ENCODE peak calls at places on chromosomes 5 and 9, in six cellular contexts. L, D, H, W, M and Q are unnamed samples.

GRCh38 chr5:1132570-1132969 is 20.7 kb upstream of the SLC12A7 start:
- DNase-seq in H (no peak), D (no peak), M (no peak), W (no peak), L (no peak), Q (no peak)

GRCh38 chr9:98248737-98249474 is 6.5 kb downstream of the TBC1D2 start:
- DNase-seq in L (peak; percentile 71), D (peak; percentile 97), W (no peak), M (no peak), H (peak; percentile 98), Q (no peak)

GRCh38 chr5:145797336-145797735 is 37.8 kb downstream of the PRELID2 start:
- DNase-seq in L (no peak), M (no peak), W (peak; percentile 57), D (peak; percentile 59), H (peak; percentile 88), Q (no peak)

GRCh38 chr5:134370306-134370870 is 981 bp upstream of the UBE2B start:
- DNase-seq in D (no peak), W (no peak), L (no peak), M (no peak), H (no peak), Q (no peak)

GRCh38 chr5:2191972-2192371 is 309.2 kb upstream of the IRX4 start:
- DNase-seq in L (no peak), M (no peak), W (peak; percentile 14), H (no peak), D (no peak), Q (no peak)

GRCh38 chr9:130215341-130216119 is 43.3 kb downstream of the NCS1 start:
- DNase-seq in L (no peak), D (peak; percentile 56), H (peak; percentile 63), M (no peak), W (no peak), Q (no peak)

GRCh38 chr9:89495824-89496555 is 1.9 kb downstream of the SEMA4D start:
- DNase-seq in M (no peak), H (no peak), D (no peak), L (no peak), W (no peak), Q (no peak)

GRCh38 chr5:93587919-93588585 is 5.0 kb downstream of the NR2F1 start:
- DNase-seq in L (no peak), D (no peak), H (peak; percentile 46), M (peak; percentile 27), W (no peak), Q (peak; percentile 51)

GRCh38 chr5:168125445-168126199 is 165.8 kb upstream of the WWC1 start:
- DNase-seq in L (no peak), H (no peak), W (peak; percentile 35), M (no peak), D (no peak), Q (no peak)

GRCh38 chr9:35516481-35516880 is 26.6 kb downstream of the RUSC2 start:
- DNase-seq in H (peak; percentile 75), D (peak; percentile 75), L (peak; percentile 80), W (peak; percentile 82), M (no peak), Q (peak; percentile 18)

GRCh38 chr5:31755299-31756053 is 116.5 kb downstream of the PDZD2 start:
- DNase-seq in H (no peak), W (no peak), M (peak; percentile 29), D (no peak), L (no peak), Q (no peak)

GRCh38 chr5:61802456-61802855 is 470.4 kb downstream of the ZSWIM6 start:
- DNase-seq in M (no peak), H (no peak), D (no peak), W (no peak), L (no peak), Q (no peak)

GRCh38 chr9:117258201-117258866 is 156.5 kb downstream of the ASTN2 start:
- DNase-seq in L (no peak), W (peak; percentile 34), D (no peak), M (no peak), H (no peak), Q (peak; percentile 11)

GRCh38 chr9:98372077-98372812 is 116.8 kb upstream of the TBC1D2 start:
- DNase-seq in D (no peak), M (no peak), H (no peak), L (no peak), W (no peak), Q (no peak)

GRCh38 chr5:14148890-14149671 is 5.9 kb downstream of the TRIO start:
- DNase-seq in H (no peak), D (no peak), M (no peak), W (peak; percentile 60), L (no peak), Q (no peak)

GRCh38 chr5:58133631-58134296 is 326.1 kb downstream of the PLK2 start:
- DNase-seq in L (peak; percentile 89), H (no peak), M (peak; percentile 41), W (no peak), D (peak; percentile 79), Q (no peak)

GRCh38 chr5:71924980-71925379 is 182.3 kb upstream of the MAP1B start:
- DNase-seq in H (peak; percentile 68), D (peak; percentile 69), L (peak; percentile 60), M (no peak), W (peak; percentile 50), Q (no peak)

GRCh38 chr5:156628421-156628820 is 221.7 kb upstream of the PPP1R2B start:
- DNase-seq in L (no peak), M (no peak), W (no peak), H (no peak), D (no peak), Q (no peak)

GRCh38 chr5:14868771-14869170 is 2.8 kb downstream of the ANKH start:
- DNase-seq in W (no peak), M (no peak), D (no peak), H (no peak), L (no peak), Q (no peak)

GRCh38 chr9:137380606-137381005 is 42.4 kb downstream of the EXD3 start:
- DNase-seq in H (no peak), M (peak; percentile 29), D (no peak), L (no peak), W (no peak), Q (no peak)

GRCh38 chr5:43769576-43770352 is 166.8 kb downstream of the NNT start:
- DNase-seq in D (peak; percentile 91), W (no peak), L (peak; percentile 91), M (no peak), H (peak; percentile 46), Q (no peak)

GRCh38 chr5:42487077-42487476 is 63.8 kb downstream of the GHR start:
- DNase-seq in L (no peak), M (no peak), D (no peak), W (no peak), H (no peak), Q (no peak)

GRCh38 chr9:134707031-134707680 is 65.6 kb downstream of the COL5A1 start:
- DNase-seq in W (no peak), D (peak; percentile 88), M (peak; percentile 98), H (peak; percentile 98), L (peak; percentile 93), Q (no peak)

GRCh38 chr9:134957165-134957944 is 39.6 kb upstream of the FCN1 start:
- DNase-seq in M (no peak), W (no peak), H (no peak), D (no peak), L (no peak), Q (peak; percentile 46)

GRCh38 chr9:93121316-93122241 is 12.5 kb downstream of the NINJ1 start:
- DNase-seq in M (no peak), H (no peak), L (no peak), W (no peak), D (no peak), Q (no peak)

GRCh38 chr5:14413331-14413750 is 168.3 kb upstream of the OTULINL start:
- DNase-seq in M (no peak), L (peak; percentile 24), H (no peak), D (peak; percentile 63), W (no peak), Q (no peak)

GRCh38 chr5:62562867-62563266 is 15.8 kb upstream of the LRRC70 start:
- DNase-seq in W (peak; percentile 46), D (no peak), M (no peak), H (no peak), L (no peak), Q (no peak)

GRCh38 chr9:78326564-78326963 is 29.6 kb downstream of the PSAT1 start:
- DNase-seq in L (no peak), W (no peak), H (no peak), M (no peak), D (no peak), Q (no peak)

GRCh38 chr5:152688561-152689274 is 283.6 kb upstream of the NMUR2 start:
- DNase-seq in M (no peak), W (peak; percentile 42), D (peak; percentile 11), L (peak; percentile 28), H (peak; percentile 80), Q (no peak)

GRCh38 chr5:157520911-157521703 is 54.5 kb downstream of the ADAM19 start:
- DNase-seq in L (peak; percentile 64), H (peak; percentile 77), M (no peak), D (peak; percentile 76), W (peak; percentile 62), Q (no peak)

GRCh38 chr5:172104021-172104420 is 84.0 kb downstream of the STK10 start:
- DNase-seq in L (no peak), D (no peak), W (peak; percentile 53), M (no peak), H (peak; percentile 39), Q (no peak)

GRCh38 chr5:67747096-67747495 is 468.5 kb upstream of the PIK3R1 start:
- DNase-seq in M (no peak), W (no peak), L (no peak), H (no peak), D (no peak), Q (no peak)

GRCh38 chr5:169880012-169880673 is 100.2 kb downstream of the INSYN2B start:
- DNase-seq in W (no peak), L (no peak), M (no peak), H (no peak), D (no peak), Q (no peak)

GRCh38 chr5:139725073-139725830 is 70.4 kb upstream of the PSD2 start:
- DNase-seq in H (peak; percentile 95), L (peak; percentile 91), W (no peak), M (peak; percentile 85), D (peak; percentile 85), Q (no peak)
- H3K9ac ChIP-seq in H (peak overlapping the region; percentile 33), L (peak overlapping the region; percentile 49), W (no peak overlapping the region), M (peak overlapping the region; percentile 32), D (no peak overlapping the region), Q (no peak overlapping the region)

DNA sequence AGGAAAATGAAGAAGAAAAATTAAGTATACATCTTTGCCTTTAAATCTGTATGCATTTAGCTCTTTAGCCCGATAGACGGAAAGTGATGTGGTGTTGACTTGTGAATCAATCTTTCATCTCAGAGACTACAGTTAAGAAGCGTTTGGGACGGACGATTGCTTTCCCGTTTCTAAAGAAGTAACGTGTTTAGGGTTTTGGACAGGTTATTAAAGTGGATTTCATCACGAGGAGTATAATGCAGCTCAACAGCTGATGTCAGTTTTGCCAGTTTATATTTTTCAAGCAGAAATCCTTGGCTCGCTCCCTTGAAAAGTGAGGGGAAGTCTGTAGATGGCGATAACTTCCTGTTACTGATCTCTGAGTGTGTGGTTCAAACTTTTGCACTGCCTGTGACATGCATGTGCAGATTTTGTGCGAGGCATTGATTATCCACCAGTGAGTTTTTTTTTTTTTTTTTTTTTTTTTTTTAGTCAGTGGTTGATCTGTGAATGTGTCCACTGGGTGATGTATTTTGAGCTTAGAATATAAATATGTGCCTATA is 1.1 kb downstream of the ADCY2 start:
- DNase-seq in M (no peak), W (peak; percentile 46), D (no peak), H (no peak), L (peak; percentile 2), Q (no peak)
- H3K9ac ChIP-seq in M (no peak overlapping the region), W (peak overlapping the region; percentile 75), D (no peak overlapping the region), H (peak overlapping the region; percentile 36), L (no peak overlapping the region), Q (no peak overlapping the region)

GRCh38 chr5:73487815-73488214 is 10.4 kb upstream of the BTF3 start:
- DNase-seq in M (no peak), H (no peak), W (peak; percentile 57), D (no peak), L (no peak), Q (no peak)
- H3K9ac ChIP-seq in M (no peak overlapping the region), H (no peak overlapping the region), W (no peak overlapping the region), D (no peak overlapping the region), L (no peak overlapping the region), Q (no peak overlapping the region)

GRCh38 chr9:116234091-116234490 is 80.5 kb downstream of the PAPPA start:
- DNase-seq in W (peak; percentile 97), H (peak; percentile 100), D (peak; percentile 99), L (peak; percentile 91), M (peak; percentile 2), Q (no peak)
- H3K9ac ChIP-seq in W (no peak overlapping the region), H (peak overlapping the region; percentile 58), D (no peak overlapping the region), L (no peak overlapping the region), M (peak overlapping the region; percentile 74), Q (no peak overlapping the region)